ENCODE peak calls at places on chromosomes 4 and X, in four cellular contexts. N is GM23338, I is mammary epithelial cell, B is fibroblast of lung. D is an unnamed sample.

GRCh38 chr4:81652069-81652478 is 180.4 kb upstream of the RASGEF1B start:
- DNase-seq in B (no peak), I (no peak), N (no peak), D (no peak)

GRCh38 chr4:93834371-93835066 is 6.0 kb downstream of the ATOH1 start:
- DNase-seq in B (no peak), N (peak), I (no peak), D (peak)

GRCh38 chrX:31871989-31872388 is 800.1 kb upstream of the FTHL17 start:
- DNase-seq in I (no peak), B (peak), N (peak), D (no peak)

GRCh38 chr4:673349-674091 is 556 bp downstream of the ATP5ME start:
- DNase-seq in B (no peak), N (peak), I (no peak), D (peak)

GRCh38 chr4:80631861-80632260 is 296.3 kb downstream of the CFAP299 start:
- DNase-seq in I (no peak), B (no peak), N (no peak), D (no peak)

GRCh38 chrX:14010566-14010965 is 19.1 kb downstream of the GEMIN8 start:
- DNase-seq in I (peak), N (no peak), B (no peak), D (no peak)

GRCh38 chrX:69145281-69145680 is 20.0 kb downstream of the PJA1 start:
- DNase-seq in N (no peak), B (no peak), I (no peak), D (no peak)

GRCh38 chr4:54100607-54101189 is 735 bp downstream of the GSX2 start:
- DNase-seq in N (peak), B (no peak), I (no peak), D (no peak)

GRCh38 chrX:121010218-121010617 is 24.7 kb upstream of the CT47A1 start:
- DNase-seq in B (no peak), N (no peak), I (no peak), D (no peak)

GRCh38 chrX:43753637-43754036 is 97.5 kb downstream of the MAOA start:
- DNase-seq in B (peak), I (no peak), N (no peak), D (no peak)

GRCh38 chrX:7943600-7944245 is 16.5 kb upstream of the PNPLA4 start:
- DNase-seq in I (peak), B (peak), N (no peak), D (no peak)

GRCh38 chrX:150421816-150422215 is 58.7 kb downstream of the MAMLD1 start:
- DNase-seq in B (peak), I (no peak), N (no peak), D (no peak)

GRCh38 chr4:120056249-120056648 is 10.4 kb downstream of the MAD2L1 start:
- DNase-seq in B (peak), N (no peak), I (no peak), D (peak)

GRCh38 chrX:132576945-132577344 is 88.1 kb upstream of the MBNL3 start:
- DNase-seq in N (no peak), B (no peak), I (peak), D (no peak)

GRCh38 chr4:122758033-122758432 is 25.5 kb downstream of the BBS12 start:
- DNase-seq in I (no peak), N (peak), B (peak), D (peak)

GRCh38 chr4:140158234-140159030 is 4.4 kb upstream of the MAML3 start:
- DNase-seq in B (peak), N (no peak), I (no peak), D (no peak)

GRCh38 chr4:54067163-54067562 is 2.8 kb upstream of the CHIC2 start:
- DNase-seq in I (peak), B (peak), N (no peak), D (peak)

GRCh38 chr4:109290918-109291317 is 11.5 kb downstream of the COL25A1 start:
- DNase-seq in I (no peak), N (no peak), B (no peak), D (no peak)

GRCh38 chrX:19805054-19805690 is 82.2 kb downstream of the SH3KBP1 start:
- DNase-seq in I (no peak), N (no peak), B (no peak), D (no peak)

GRCh38 chrX:43604753-43605152 is 51.3 kb upstream of the MAOA start:
- DNase-seq in N (no peak), B (no peak), I (no peak), D (no peak)

GRCh38 chrX:44245730-44246129 is 97.7 kb downstream of the EFHC2 start:
- DNase-seq in I (no peak), B (no peak), N (no peak), D (no peak)

GRCh38 chrX:11100281-11101035 is 10.7 kb upstream of the HCCS start:
- DNase-seq in B (peak), N (peak), I (peak), D (peak)

GRCh38 chr4:123055943-123056342 is 133.5 kb upstream of the NUDT6 start:
- DNase-seq in I (peak), N (no peak), B (no peak), D (no peak)

GRCh38 chrX:150258463-150259430 is 104.4 kb upstream of the MAMLD1 start:
- DNase-seq in I (no peak), B (peak), N (no peak), D (no peak)

DNA sequence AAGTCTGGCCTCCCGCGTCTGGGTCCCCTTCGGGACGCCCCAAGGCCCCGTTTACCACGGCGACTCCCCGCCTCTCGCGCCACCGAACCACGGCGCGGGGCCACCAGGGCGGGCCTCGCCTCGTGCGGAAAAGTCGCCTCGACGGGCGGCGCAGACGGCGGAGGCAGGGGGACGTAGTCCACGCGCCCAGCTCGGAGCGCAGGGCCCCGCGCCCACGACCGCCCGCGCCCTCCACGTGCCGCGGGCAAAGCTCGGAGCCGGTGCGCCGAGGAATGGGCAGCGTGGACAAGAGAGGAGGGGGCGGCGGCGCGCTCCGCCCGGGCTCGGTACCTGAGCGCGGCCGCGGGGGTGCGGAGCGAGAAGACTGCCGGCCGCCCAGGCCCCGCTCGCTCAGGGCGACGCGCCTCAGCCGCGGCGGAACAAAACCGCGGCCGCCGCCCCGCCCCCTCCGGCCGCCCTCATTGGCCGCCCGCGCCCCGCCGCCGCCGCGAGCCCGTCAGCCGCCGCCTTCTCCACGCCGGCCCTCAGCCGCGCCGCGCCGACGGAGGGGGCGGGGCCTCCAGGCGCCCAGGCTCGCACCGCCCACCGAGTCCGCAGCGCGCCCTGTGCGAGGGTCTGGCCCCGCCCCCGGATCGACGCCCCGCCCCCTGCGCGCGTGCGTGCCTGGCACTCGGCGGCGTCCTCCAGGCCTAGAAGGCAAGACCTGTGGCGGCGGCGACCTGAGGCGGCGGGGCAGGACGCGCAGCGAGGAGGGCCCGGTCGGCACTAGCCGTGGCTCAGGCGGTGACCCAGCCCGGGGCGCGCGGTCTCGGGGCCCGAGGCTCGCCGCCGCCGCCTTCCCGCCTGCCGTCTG is at the start of gene FAM53A:
- DNase-seq in N (peak), B (peak), I (peak), D (peak)
- TF ChIP-seq EZH2 in N (no peak), B (no peak), I (no peak), D (no peak)

DNA sequence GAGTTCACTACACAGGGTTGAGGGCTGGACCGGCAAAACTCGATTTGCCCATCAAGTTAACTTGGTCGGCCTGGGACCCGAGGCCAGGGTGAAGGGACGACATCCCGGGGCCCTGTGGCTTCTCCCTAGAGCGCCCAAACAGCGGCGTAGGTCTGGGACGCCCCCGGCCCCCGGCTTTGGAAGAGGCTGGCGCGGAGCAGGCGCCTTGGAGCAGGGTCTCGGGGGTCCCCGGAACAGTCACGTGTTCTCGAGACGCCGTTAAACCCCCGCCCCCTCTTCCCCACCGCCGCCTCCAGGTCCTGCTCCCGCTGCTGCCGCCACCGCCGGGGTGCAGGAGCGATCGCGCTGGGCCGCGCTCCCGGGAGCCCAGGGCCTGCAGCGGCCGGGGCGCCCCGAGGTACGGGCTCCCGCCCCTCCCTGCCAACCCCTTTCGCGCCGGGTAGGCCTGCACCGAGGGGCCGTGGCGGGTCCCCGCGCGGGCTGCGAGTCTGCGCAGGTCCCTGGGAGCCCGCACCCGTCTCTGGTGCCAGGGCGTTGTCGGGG is at the start of gene NPY5R:
- DNase-seq in N (peak), I (no peak), B (no peak), D (peak)
- TF ChIP-seq EZH2 in N (no peak), I (no peak), B (no peak), D (no peak)

DNA sequence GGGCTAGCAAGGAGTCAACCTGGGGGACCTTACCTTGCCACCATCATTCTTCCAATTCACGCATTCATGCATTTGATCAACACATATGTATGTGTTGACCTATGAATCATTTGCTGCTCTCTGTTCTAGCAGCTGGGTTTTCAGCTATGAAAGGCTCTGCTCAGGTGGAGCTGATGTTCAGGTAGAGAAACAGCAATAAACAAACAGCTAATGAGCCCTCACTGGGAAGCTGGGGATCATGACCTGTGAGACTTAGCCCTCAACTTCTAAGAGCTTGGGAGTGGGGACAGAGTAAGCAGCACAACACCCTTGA is 1.6 kb upstream of the OTOP1 start:
- DNase-seq in B (no peak), I (no peak), N (no peak), D (no peak)
- TF ChIP-seq EZH2 in B (no peak), I (peak), N (peak), D (no peak)

GRCh38 chr4:13523105-13523477 is 21.2 kb downstream of the NKX3-2 start:
- DNase-seq in B (no peak), I (no peak), N (no peak), D (no peak)
- TF ChIP-seq EZH2 in B (peak), I (peak), N (peak), D (peak)

GRCh38 chr4:101018836-101019235 is 328.5 kb downstream of the PPP3CA start:
- DNase-seq in N (no peak), I (no peak), B (no peak), D (no peak)

GRCh38 chr4:101019941-101020401 is 327.4 kb downstream of the PPP3CA start:
- DNase-seq in B (no peak), N (peak), I (peak), D (peak)

GRCh38 chr4:101022151-101023024 is 324.9 kb downstream of the PPP3CA start:
- DNase-seq in B (peak), I (no peak), N (no peak), D (no peak)

GRCh38 chr4:101020956-101021355 is 326.4 kb downstream of the PPP3CA start:
- DNase-seq in I (peak), B (peak), N (no peak), D (no peak)

DNA sequence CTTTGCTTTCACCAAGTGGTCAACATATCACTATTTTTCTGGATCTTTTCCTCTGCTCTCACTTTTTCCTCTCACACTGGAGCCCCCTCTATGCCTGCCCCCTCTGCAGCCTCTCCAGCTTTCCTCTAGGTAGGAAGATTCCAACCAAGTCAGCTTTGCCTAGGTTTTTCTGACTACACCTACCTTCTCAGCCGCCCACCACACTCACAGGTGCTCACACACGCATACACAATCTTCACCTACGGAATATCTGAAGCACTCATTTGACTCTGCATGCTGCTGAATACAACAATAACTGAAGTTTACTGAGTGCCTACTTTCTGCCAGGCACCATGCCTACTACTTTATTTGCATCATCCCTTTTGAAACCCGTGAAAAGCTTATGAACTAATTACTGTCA is 328.0 kb downstream of the PPP3CA start:
- DNase-seq in B (no peak), I (no peak), N (no peak), D (no peak)
- TF ChIP-seq EZH2 in B (no peak), I (no peak), N (no peak), D (no peak)

GRCh38 chr4:1715002-1715761 is 3.1 kb upstream of the SLBP start:
- DNase-seq in B (no peak), I (no peak), N (no peak), D (no peak)
- TF ChIP-seq EZH2 in B (no peak), I (no peak), N (no peak), D (no peak)

DNA sequence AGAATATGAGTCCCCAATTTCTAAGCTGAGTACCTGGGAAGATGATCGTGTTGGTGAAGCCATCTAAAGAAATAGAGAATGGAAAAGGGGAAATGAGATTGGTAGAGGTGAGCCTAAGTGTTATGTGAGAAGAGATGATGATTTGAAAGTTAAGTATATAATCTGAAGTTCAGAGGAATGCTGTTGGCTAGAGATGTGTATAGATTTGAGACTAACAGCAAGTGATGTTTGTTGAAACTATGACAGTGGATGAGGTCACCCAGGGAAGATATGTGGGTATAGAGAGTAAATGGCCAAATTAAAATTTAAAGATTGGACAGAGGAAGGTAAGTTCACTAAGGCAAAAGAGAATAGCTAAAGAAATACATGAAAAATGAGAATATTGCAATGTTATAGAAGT is 324.2 kb downstream of the MAPK10 start:
- DNase-seq in N (no peak), B (no peak), I (peak), D (no peak)
- TF ChIP-seq EZH2 in N (no peak), B (no peak), I (no peak), D (no peak)